ENCODE peak calls at places on chromosomes 11 and 22, in five cellular contexts. J is endothelial cell, O is posterior vena cava, E is NCI-H748 treated with DMSO at 0.1 percent for 48 hours, Z is NAMALWA. G is an unnamed sample.

GRCh38 chr11:9095421-9095820 is 4.0 kb upstream of the SCUBE2 start:
- DNase-seq in J (peak; percentile 50), O (no peak), E (no peak), Z (no peak), G (no peak)

GRCh38 chr11:45395421-45395820 is 109.3 kb upstream of the SYT13 start:
- DNase-seq in J (no peak), O (no peak), E (no peak), Z (no peak), G (no peak)

GRCh38 chr11:4560462-4560861 is 15.5 kb downstream of the OR52M1 start:
- DNase-seq in J (no peak), O (no peak), E (no peak), Z (no peak), G (no peak)

GRCh38 chr22:46193898-46194310 is 43.6 kb downstream of the PPARA start:
- DNase-seq in J (no peak), O (no peak), E (no peak), Z (no peak), G (no peak)

GRCh38 chr11:78207532-78208256 is 19.0 kb downstream of the USP35 start:
- DNase-seq in J (no peak), O (no peak), E (no peak), Z (no peak), G (no peak)

GRCh38 chr11:119683783-119684182 is 45.2 kb downstream of the NECTIN1 start:
- DNase-seq in J (no peak), O (no peak), E (no peak), Z (no peak), G (no peak)

GRCh38 chr22:31148953-31149627 is 8.8 kb upstream of the PLA2G3 start:
- DNase-seq in J (peak; percentile 81), O (peak; percentile 69), E (peak; percentile 34), Z (peak; percentile 75), G (peak; percentile 79)

GRCh38 chr11:134098566-134099184 is 29.8 kb downstream of the JAM3 start:
- DNase-seq in J (no peak), O (no peak), E (no peak), Z (peak; percentile 26), G (no peak)

GRCh38 chr22:44158766-44159165 is 22.0 kb upstream of the PARVG start:
- DNase-seq in J (no peak), O (no peak), E (no peak), Z (no peak), G (no peak)

GRCh38 chr11:87022254-87022653 is 15.5 kb upstream of the TMEM135 start:
- DNase-seq in J (no peak), O (no peak), E (no peak), Z (no peak), G (no peak)

GRCh38 chr11:75563978-75564552 is 2.0 kb downstream of the SERPINH1 start:
- DNase-seq in J (peak; percentile 74), O (peak; percentile 94), E (no peak), Z (no peak), G (peak; percentile 90)

GRCh38 chr11:13008625-13009475 is at the start of gene RASSF10:
- DNase-seq in J (peak; percentile 83), O (peak; percentile 82), E (peak; percentile 79), Z (no peak), G (peak; percentile 78)

GRCh38 chr11:2198621-2199365 is 27.2 kb upstream of the TH start:
- DNase-seq in J (no peak), O (no peak), E (no peak), Z (no peak), G (no peak)

GRCh38 chr11:75233688-75234295 is 6.8 kb upstream of the TPBGL start:
- DNase-seq in J (peak; percentile 77), O (no peak), E (no peak), Z (peak; percentile 41), G (no peak)

GRCh38 chr11:57324886-57325734 is at the start of gene TNKS1BP1:
- DNase-seq in J (peak; percentile 94), O (peak; percentile 99), E (peak; percentile 94), Z (peak; percentile 97), G (peak; percentile 96)

GRCh38 chr11:129331217-129331616 is 44.4 kb upstream of the BARX2 start:
- DNase-seq in J (no peak), O (no peak), E (no peak), Z (no peak), G (no peak)

GRCh38 chr11:63945482-63946163 is 6.8 kb downstream of the NAA40 start:
- DNase-seq in J (peak; percentile 48), O (peak; percentile 87), E (peak; percentile 39), Z (peak; percentile 68), G (peak; percentile 72)

GRCh38 chr22:35148381-35148780 is 82.4 kb downstream of the ISX start:
- DNase-seq in J (no peak), O (no peak), E (no peak), Z (no peak), G (no peak)

GRCh38 chr22:40036591-40037225 is 42.0 kb downstream of the FAM83F start:
- DNase-seq in J (peak; percentile 74), O (no peak), E (peak; percentile 19), Z (peak; percentile 78), G (peak; percentile 81)

GRCh38 chr11:130199792-130200191 is 40.2 kb downstream of the ST14 start:
- DNase-seq in J (no peak), O (no peak), E (no peak), Z (no peak), G (no peak)

GRCh38 chr11:932435-932834 is 6.8 kb downstream of the AP2A2 start:
- DNase-seq in J (no peak), O (no peak), E (no peak), Z (no peak), G (no peak)

GRCh38 chr22:44838316-44839016 is 86.1 kb downstream of the ARHGAP8 start:
- DNase-seq in J (no peak), O (peak; percentile 54), E (no peak), Z (no peak), G (no peak)

GRCh38 chr11:45109400-45109799 is 37.0 kb upstream of the PRDM11 start:
- DNase-seq in J (no peak), O (no peak), E (no peak), Z (no peak), G (no peak)

GRCh38 chr11:70505331-70505731 is 107.0 kb downstream of the CTTN start:
- DNase-seq in J (no peak), O (peak; percentile 62), E (no peak), Z (no peak), G (no peak)